ENCODE peak calls at places on chromosomes 7 and 10, in seven cellular contexts. H, C, J, V, G, O and Z are unnamed samples.

GRCh38 chr7:101373812-101374612 is 11.3 kb downstream of the COL26A1 start:
- DNase-seq in H (no peak), C (no peak), J (no peak), V (no peak), G (no peak), O (no peak), Z (no peak)

GRCh38 chr7:105638942-105639495 is 57.7 kb upstream of the EFCAB10 start:
- DNase-seq in H (peak), C (no peak), J (no peak), V (no peak), G (no peak), O (no peak), Z (peak)

GRCh38 chr7:93316730-93317129 is 84.6 kb downstream of the VPS50 start:
- DNase-seq in H (no peak), C (no peak), J (no peak), V (peak), G (no peak), O (no peak), Z (no peak)

GRCh38 chr7:29381206-29382094 is 182.2 kb upstream of the PRR15 start:
- DNase-seq in H (no peak), C (no peak), J (no peak), V (no peak), G (no peak), O (no peak), Z (no peak)

GRCh38 chr7:43612128-43612527 is 29.2 kb downstream of the STK17A start:
- DNase-seq in H (no peak), C (no peak), J (no peak), V (peak), G (no peak), O (no peak), Z (no peak)

GRCh38 chr7:101410743-101411476 is 48.2 kb downstream of the COL26A1 start:
- DNase-seq in H (no peak), C (no peak), J (peak), V (peak), G (peak), O (peak), Z (peak)

GRCh38 chr7:91949221-91950009 is 8.8 kb downstream of the AKAP9 start:
- DNase-seq in H (no peak), C (no peak), J (no peak), V (peak), G (no peak), O (no peak), Z (no peak)

GRCh38 chr10:101566333-101567164 is 21.5 kb downstream of the POLL start:
- DNase-seq in H (peak), C (no peak), J (no peak), V (no peak), G (peak), O (no peak), Z (no peak)

GRCh38 chr7:49346200-49346899 is 422.0 kb downstream of the CDC14C start:
- DNase-seq in H (no peak), C (no peak), J (no peak), V (no peak), G (no peak), O (no peak), Z (no peak)

GRCh38 chr10:89184638-89185037 is 22.5 kb downstream of the CH25H start:
- DNase-seq in H (no peak), C (no peak), J (no peak), V (no peak), G (no peak), O (no peak), Z (no peak)

GRCh38 chr10:131859341-131860020 is 41.3 kb upstream of the PPP2R2D start:
- DNase-seq in H (no peak), C (no peak), J (no peak), V (no peak), G (no peak), O (no peak), Z (no peak)

GRCh38 chr10:79399242-79399831 is 46.1 kb downstream of the ZCCHC24 start:
- DNase-seq in H (no peak), C (no peak), J (no peak), V (peak), G (peak), O (no peak), Z (peak)

GRCh38 chr10:126502481-126502880 is 114.2 kb upstream of the ADAM12 start:
- DNase-seq in H (no peak), C (no peak), J (no peak), V (no peak), G (no peak), O (no peak), Z (no peak)